ENCODE peak calls at places on chromosomes 16 and 17, in four cellular contexts. E is PC-9, K is heart right ventricle, B is substantia nigra. D is an unnamed sample.

GRCh38 chr16:88458773-88459235 is 5.7 kb downstream of the ZFPM1 start:
- DNase-seq in K (no peak), E (no peak), B (no peak), D (no peak)

GRCh38 chr17:56754523-56755208 is 79.1 kb downstream of the C17orf67 start:
- DNase-seq in E (no peak), K (no peak), B (no peak), D (peak)

GRCh38 chr17:78355045-78355641 is 4.7 kb downstream of the SOCS3 start:
- DNase-seq in K (no peak), B (no peak), E (no peak), D (no peak)

GRCh38 chr16:50991006-50991405 is 160.1 kb downstream of the SALL1 start:
- DNase-seq in B (no peak), K (no peak), E (no peak), D (no peak)

GRCh38 chr17:33012522-33013033 is 20.9 kb downstream of the SPACA3 start:
- DNase-seq in K (no peak), E (peak), B (no peak), D (no peak)

GRCh38 chr16:90018297-90019200 is 707 bp downstream of the DBNDD1 start:
- DNase-seq in B (no peak), K (no peak), E (peak), D (peak)

GRCh38 chr17:616407-616806 is 98.2 kb downstream of the VPS53 start:
- DNase-seq in K (no peak), E (no peak), B (no peak), D (no peak)

GRCh38 chr17:77322284-77322533 is 181.4 kb downstream of the SEC14L1 start:
- DNase-seq in E (no peak), B (no peak), K (no peak), D (no peak)

GRCh38 chr16:80902306-80903154 is 98.1 kb upstream of the CDYL2 start:
- DNase-seq in K (no peak), E (no peak), B (no peak), D (no peak)